ENCODE peak calls at places on chromosomes 2 and 18, in seven cellular contexts. One of them, this sample, is unnamed.

GRCh38 chr18:49878567-49878966 is 65.2 kb upstream of the ACAA2 start:
- DNase-seq in trophoblast cell: no peak
- DNase-seq in mesendoderm: no peak
- DNase-seq in mesenchymal stem cell: peak; percentile 10
- DNase-seq in neuronal stem cell: no peak
- DNase-seq in H1: no peak
- DNase-seq in H9: no peak
- DNase-seq in this sample: peak; percentile 3

GRCh38 chr2:64950226-64951160 is 38.7 kb upstream of the SLC1A4 start:
- DNase-seq in trophoblast cell: peak; percentile 91
- DNase-seq in neuronal stem cell: no peak
- DNase-seq in mesendoderm: peak; percentile 21
- DNase-seq in H1: peak; percentile 25
- DNase-seq in H9: no peak
- DNase-seq in mesenchymal stem cell: peak; percentile 83
- DNase-seq in this sample: peak; percentile 43

GRCh38 chr2:240579771-240580614 is 6.5 kb upstream of the CAPN10 start:
- DNase-seq in H1: no peak
- DNase-seq in mesenchymal stem cell: peak; percentile 95
- DNase-seq in H9: peak; percentile 77
- DNase-seq in trophoblast cell: peak; percentile 83
- DNase-seq in neuronal stem cell: no peak
- DNase-seq in mesendoderm: no peak
- DNase-seq in this sample: peak; percentile 89

GRCh38 chr2:164967781-164968228 is 12.5 kb upstream of the SLC38A11 start:
- DNase-seq in H1: peak; percentile 29
- DNase-seq in trophoblast cell: peak; percentile 91
- DNase-seq in mesenchymal stem cell: peak; percentile 89
- DNase-seq in mesendoderm: peak; percentile 77
- DNase-seq in neuronal stem cell: no peak
- DNase-seq in H9: no peak
- DNase-seq in this sample: peak; percentile 99

GRCh38 chr2:182887093-182887492 is 20.7 kb upstream of the FRZB start:
- DNase-seq in H1: no peak
- DNase-seq in mesenchymal stem cell: peak; percentile 66
- DNase-seq in trophoblast cell: no peak
- DNase-seq in mesendoderm: no peak
- DNase-seq in neuronal stem cell: no peak
- DNase-seq in H9: no peak
- DNase-seq in this sample: peak; percentile 53

GRCh38 chr18:79796016-79796415 is 1.7 kb upstream of the KCNG2 start:
- DNase-seq in H9: no peak
- DNase-seq in neuronal stem cell: no peak
- DNase-seq in mesenchymal stem cell: no peak
- DNase-seq in mesendoderm: no peak
- DNase-seq in H1: no peak
- DNase-seq in trophoblast cell: no peak
- DNase-seq in this sample: no peak

GRCh38 chr2:16650287-16651249 is 15.1 kb downstream of the CYRIA start:
- DNase-seq in H9: no peak
- DNase-seq in mesenchymal stem cell: peak; percentile 81
- DNase-seq in trophoblast cell: no peak
- DNase-seq in H1: no peak
- DNase-seq in mesendoderm: no peak
- DNase-seq in neuronal stem cell: no peak
- DNase-seq in this sample: peak; percentile 78

GRCh38 chr2:144524190-144524957 is 4.5 kb upstream of the ZEB2 start:
- DNase-seq in mesenchymal stem cell: no peak
- DNase-seq in H1: no peak
- DNase-seq in H9: peak; percentile 90
- DNase-seq in neuronal stem cell: peak; percentile 71
- DNase-seq in trophoblast cell: no peak
- DNase-seq in mesendoderm: peak; percentile 85
- DNase-seq in this sample: no peak

GRCh38 chr2:19818039-19818438 is 83.7 kb downstream of the TTC32 start:
- DNase-seq in mesendoderm: no peak
- DNase-seq in mesenchymal stem cell: no peak
- DNase-seq in H9: no peak
- DNase-seq in trophoblast cell: no peak
- DNase-seq in neuronal stem cell: no peak
- DNase-seq in H1: no peak
- DNase-seq in this sample: peak; percentile 23

GRCh38 chr2:238863749-238864206 is 15.9 kb downstream of the TWIST2 start:
- DNase-seq in H9: no peak
- DNase-seq in mesendoderm: no peak
- DNase-seq in mesenchymal stem cell: no peak
- DNase-seq in neuronal stem cell: no peak
- DNase-seq in trophoblast cell: no peak
- DNase-seq in H1: no peak
- DNase-seq in this sample: no peak

GRCh38 chr2:97739020-97739892 is 25.9 kb downstream of the ZAP70 start:
- DNase-seq in mesendoderm: no peak
- DNase-seq in mesenchymal stem cell: no peak
- DNase-seq in H1: no peak
- DNase-seq in trophoblast cell: no peak
- DNase-seq in H9: no peak
- DNase-seq in neuronal stem cell: no peak
- DNase-seq in this sample: no peak

GRCh38 chr2:216284708-216285107 is 87.6 kb downstream of the MARCHF4 start:
- DNase-seq in mesendoderm: peak; percentile 35
- DNase-seq in trophoblast cell: no peak
- DNase-seq in H9: no peak
- DNase-seq in neuronal stem cell: no peak
- DNase-seq in H1: no peak
- DNase-seq in mesenchymal stem cell: no peak
- DNase-seq in this sample: no peak

GRCh38 chr2:126825306-126825705 is 73.4 kb upstream of the TEX51 start:
- DNase-seq in H1: no peak
- DNase-seq in mesendoderm: no peak
- DNase-seq in H9: no peak
- DNase-seq in neuronal stem cell: no peak
- DNase-seq in trophoblast cell: no peak
- DNase-seq in mesenchymal stem cell: no peak
- DNase-seq in this sample: no peak

GRCh38 chr2:3505771-3506170 is 13.6 kb downstream of the ADI1 start:
- DNase-seq in H9: no peak
- DNase-seq in trophoblast cell: no peak
- DNase-seq in mesendoderm: no peak
- DNase-seq in H1: no peak
- DNase-seq in mesenchymal stem cell: peak; percentile 73
- DNase-seq in neuronal stem cell: no peak
- DNase-seq in this sample: peak; percentile 23

GRCh38 chr2:102048465-102048864 is 56.7 kb downstream of the IL1R2 start:
- DNase-seq in neuronal stem cell: no peak
- DNase-seq in mesenchymal stem cell: peak; percentile 89
- DNase-seq in trophoblast cell: no peak
- DNase-seq in mesendoderm: no peak
- DNase-seq in H9: no peak
- DNase-seq in H1: no peak
- DNase-seq in this sample: peak; percentile 73

GRCh38 chr2:12105180-12105579 is 358.7 kb downstream of the LPIN1 start:
- DNase-seq in trophoblast cell: no peak
- DNase-seq in H9: no peak
- DNase-seq in neuronal stem cell: no peak
- DNase-seq in mesenchymal stem cell: no peak
- DNase-seq in mesendoderm: no peak
- DNase-seq in H1: no peak
- DNase-seq in this sample: no peak

GRCh38 chr2:12097860-12098259 is 351.4 kb downstream of the LPIN1 start:
- DNase-seq in H1: no peak
- DNase-seq in mesenchymal stem cell: no peak
- DNase-seq in trophoblast cell: no peak
- DNase-seq in neuronal stem cell: no peak
- DNase-seq in H9: no peak
- DNase-seq in mesendoderm: no peak
- DNase-seq in this sample: no peak

GRCh38 chr2:12102679-12103078 is 356.2 kb downstream of the LPIN1 start:
- DNase-seq in mesendoderm: no peak
- DNase-seq in H9: no peak
- DNase-seq in H1: no peak
- DNase-seq in mesenchymal stem cell: no peak
- DNase-seq in neuronal stem cell: no peak
- DNase-seq in trophoblast cell: no peak
- DNase-seq in this sample: no peak

GRCh38 chr2:12096425-12096824 is 350.0 kb downstream of the LPIN1 start:
- DNase-seq in mesendoderm: no peak
- DNase-seq in H1: peak; percentile 34
- DNase-seq in H9: peak; percentile 73
- DNase-seq in trophoblast cell: no peak
- DNase-seq in neuronal stem cell: no peak
- DNase-seq in mesenchymal stem cell: no peak
- DNase-seq in this sample: no peak

DNA sequence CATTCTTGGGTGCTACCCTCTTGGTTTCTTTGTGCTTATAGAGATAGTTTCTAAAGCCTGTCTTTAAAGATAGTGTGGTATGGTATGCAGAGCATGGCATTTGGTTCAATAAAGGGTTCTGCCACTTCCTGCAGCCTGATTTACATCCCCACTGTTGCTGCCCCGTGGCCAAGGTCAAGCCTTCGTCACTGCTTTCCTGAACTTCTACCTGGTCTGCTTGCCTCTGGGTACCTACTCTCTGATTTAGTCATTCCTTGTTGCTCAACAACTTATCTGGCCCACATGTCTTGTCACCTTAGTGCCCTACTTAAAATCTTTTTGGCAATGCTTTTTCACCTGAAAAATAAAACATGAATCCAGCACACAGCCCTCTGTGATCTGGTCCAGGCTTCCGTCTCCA is 352.9 kb downstream of the LPIN1 start:
- DNase-seq in mesenchymal stem cell: no peak
- DNase-seq in H1: no peak
- DNase-seq in trophoblast cell: peak; percentile 14
- DNase-seq in mesendoderm: no peak
- DNase-seq in neuronal stem cell: no peak
- DNase-seq in H9: no peak
- DNase-seq in this sample: no peak
- H3K79me1 ChIP-seq in mesenchymal stem cell: no peaks in the 10 kb centered on the region
- H3K79me1 ChIP-seq in H1: no peaks in the 10 kb centered on the region
- H3K79me1 ChIP-seq in trophoblast cell: no peaks in the 10 kb centered on the region
- H3K79me1 ChIP-seq in mesendoderm: no peaks in the 10 kb centered on the region
- H3K79me1 ChIP-seq in neuronal stem cell: no peaks in the 10 kb centered on the region
- H3K79me1 ChIP-seq in H9: no peaks in the 10 kb centered on the region
- H3K79me1 ChIP-seq in this sample: no peaks in the 10 kb centered on the region

DNA sequence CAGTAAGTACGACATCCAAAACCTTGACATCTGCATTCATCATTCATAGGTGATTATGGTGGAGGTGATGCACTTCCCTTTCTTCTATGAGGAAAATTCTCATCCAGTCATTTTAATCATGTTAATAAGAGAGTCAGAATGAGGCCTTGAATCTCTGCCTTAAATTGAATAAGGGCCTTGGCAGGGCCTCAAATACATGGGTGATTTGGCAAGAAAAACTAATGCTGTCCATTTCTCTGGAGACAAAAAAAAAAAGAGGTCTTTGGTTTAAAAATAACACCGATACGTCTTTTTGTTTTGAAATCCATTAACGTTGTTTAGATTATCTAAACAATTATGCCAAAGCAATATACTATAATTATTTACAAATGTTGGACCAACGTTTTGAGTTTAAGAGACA is 8.1 kb downstream of the COLEC12 start:
- DNase-seq in mesendoderm: no peak
- DNase-seq in H1: no peak
- DNase-seq in neuronal stem cell: no peak
- DNase-seq in H9: no peak
- DNase-seq in trophoblast cell: no peak
- DNase-seq in mesenchymal stem cell: no peak
- DNase-seq in this sample: no peak
- H3K4me1 ChIP-seq in mesendoderm: peaks cover 18% of the 10 kb centered on the region
- H3K4me1 ChIP-seq in H1: no peaks in the 10 kb centered on the region
- H3K4me1 ChIP-seq in neuronal stem cell: peaks cover 2% of the 10 kb centered on the region
- H3K4me1 ChIP-seq in H9: no peaks in the 10 kb centered on the region
- H3K4me1 ChIP-seq in trophoblast cell: peaks cover 10% of the 10 kb centered on the region
- H3K4me1 ChIP-seq in mesenchymal stem cell: peaks cover 9% of the 10 kb centered on the region
- H3K4me1 ChIP-seq in this sample: peaks cover 17% of the 10 kb centered on the region

DNA sequence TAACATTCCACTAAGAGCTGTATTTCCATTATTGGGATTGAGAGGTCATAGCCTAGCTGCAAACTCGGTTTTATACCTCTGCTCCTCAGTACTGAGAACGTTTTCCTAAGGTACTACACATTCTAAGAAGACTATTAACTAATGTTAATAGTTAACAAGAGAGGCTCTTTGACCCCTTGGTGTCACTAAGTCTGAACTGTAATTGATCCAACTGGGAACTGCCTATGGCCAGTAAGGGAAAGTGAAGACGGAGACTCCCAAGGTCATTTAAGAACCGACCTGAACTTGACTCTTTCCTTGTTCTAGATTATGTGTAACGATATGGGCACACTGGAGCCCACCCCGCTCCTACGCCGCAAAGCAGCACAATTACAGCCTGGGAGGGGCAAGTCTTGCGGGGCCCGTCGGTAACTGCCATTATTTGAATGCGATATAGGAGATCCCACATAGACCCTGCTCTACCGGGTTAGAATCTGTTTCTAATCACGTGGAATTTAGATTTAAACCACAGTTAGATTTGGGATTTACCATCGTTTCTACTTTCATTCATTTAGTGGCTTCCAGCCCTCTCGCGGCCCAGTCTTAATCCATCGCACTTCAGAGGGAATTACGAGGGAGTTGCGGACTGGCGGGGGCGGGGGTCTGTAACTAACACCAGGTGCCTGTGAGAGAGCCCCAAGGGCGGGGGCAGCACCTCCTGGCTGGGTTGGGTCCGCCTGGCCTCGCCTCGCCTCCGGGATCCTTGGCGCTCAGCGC is 84.1 kb upstream of the EPB41L3 start:
- DNase-seq in mesendoderm: no peak
- DNase-seq in H9: peak; percentile 46
- DNase-seq in trophoblast cell: no peak
- DNase-seq in H1: no peak
- DNase-seq in mesenchymal stem cell: no peak
- DNase-seq in neuronal stem cell: no peak
- DNase-seq in this sample: no peak
- H3K9ac ChIP-seq in mesendoderm: peak overlapping the region; percentile 73
- H3K9ac ChIP-seq in H9: no peak overlapping the region
- H3K9ac ChIP-seq in trophoblast cell: peak overlapping the region; percentile 98
- H3K9ac ChIP-seq in H1: peak overlapping the region; percentile 8
- H3K9ac ChIP-seq in mesenchymal stem cell: peak overlapping the region; percentile 78
- H3K9ac ChIP-seq in neuronal stem cell: peak overlapping the region; percentile 83
- H3K9ac ChIP-seq in this sample: peak overlapping the region; percentile 43

GRCh38 chr2:232420073-232420454 is 13.4 kb downstream of the ALPG start:
- DNase-seq in neuronal stem cell: no peak
- DNase-seq in mesenchymal stem cell: peak; percentile 2
- DNase-seq in trophoblast cell: no peak
- DNase-seq in H9: no peak
- DNase-seq in mesendoderm: peak; percentile 33
- DNase-seq in H1: no peak
- DNase-seq in this sample: no peak

GRCh38 chr2:232419245-232420072 is 12.8 kb downstream of the ALPG start:
- DNase-seq in H9: peak; percentile 64
- DNase-seq in mesenchymal stem cell: peak; percentile 6
- DNase-seq in mesendoderm: peak; percentile 49
- DNase-seq in trophoblast cell: no peak
- DNase-seq in neuronal stem cell: no peak
- DNase-seq in H1: no peak
- DNase-seq in this sample: no peak

GRCh38 chr2:232420463-232421188 is 14.0 kb downstream of the ALPG start:
- DNase-seq in mesendoderm: peak; percentile 72
- DNase-seq in neuronal stem cell: no peak
- DNase-seq in H1: no peak
- DNase-seq in mesenchymal stem cell: peak; percentile 20
- DNase-seq in trophoblast cell: peak; percentile 48
- DNase-seq in H9: peak; percentile 65
- DNase-seq in this sample: no peak

GRCh38 chr2:232421189-232421785 is 14.6 kb downstream of the ALPG start:
- DNase-seq in mesendoderm: peak; percentile 60
- DNase-seq in trophoblast cell: no peak
- DNase-seq in neuronal stem cell: no peak
- DNase-seq in H1: peak; percentile 56
- DNase-seq in H9: peak; percentile 74
- DNase-seq in mesenchymal stem cell: no peak
- DNase-seq in this sample: no peak

GRCh38 chr2:232422051-232422450 is 15.4 kb downstream of the ALPG start:
- DNase-seq in mesenchymal stem cell: no peak
- DNase-seq in H1: no peak
- DNase-seq in H9: peak; percentile 32
- DNase-seq in neuronal stem cell: no peak
- DNase-seq in mesendoderm: no peak
- DNase-seq in trophoblast cell: no peak
- DNase-seq in this sample: no peak
- H3K79me1 ChIP-seq in mesenchymal stem cell: no peaks in the 10 kb centered on the region
- H3K79me1 ChIP-seq in H1: peaks cover 4% of the 10 kb centered on the region
- H3K79me1 ChIP-seq in H9: no peaks in the 10 kb centered on the region
- H3K79me1 ChIP-seq in neuronal stem cell: peaks cover 2% of the 10 kb centered on the region
- H3K79me1 ChIP-seq in mesendoderm: no peaks in the 10 kb centered on the region
- H3K79me1 ChIP-seq in trophoblast cell: no peaks in the 10 kb centered on the region
- H3K79me1 ChIP-seq in this sample: no peaks in the 10 kb centered on the region

This sample was measured in IMR-90.